ENCODE peak calls at places on chromosomes 16 and 17, in five cellular contexts. A is fibroblast of lung, Z is K562, J is GM23248, D is IMR-90. L is an unnamed sample.

GRCh38 chr17:67585077-67585602 is 132.6 kb upstream of the NOL11 start:
- DNase-seq in A (peak), Z (no peak), J (no peak), D (peak), L (no peak)

GRCh38 chr17:80108321-80108971 is 7.1 kb downstream of the GAA start:
- DNase-seq in A (no peak), Z (no peak), J (no peak), D (no peak), L (no peak)

GRCh38 chr17:21001111-21001812 is 41.5 kb downstream of the USP22 start:
- DNase-seq in A (no peak), Z (no peak), J (peak), D (no peak), L (no peak)

GRCh38 chr16:77212736-77213541 is 13.7 kb downstream of the SYCE1L start:
- DNase-seq in A (peak), Z (peak), J (peak), D (no peak), L (peak)

GRCh38 chr17:77319211-77320031 is 178.7 kb downstream of the SEC14L1 start:
- DNase-seq in A (peak), Z (peak), J (peak), D (peak), L (peak)

GRCh38 chr16:82874251-82874650 is 247.5 kb downstream of the CDH13 start:
- DNase-seq in A (no peak), Z (no peak), J (no peak), D (no peak), L (no peak)

GRCh38 chr17:57395721-57396321 is 139.5 kb downstream of the MSI2 start:
- DNase-seq in A (no peak), Z (no peak), J (no peak), D (no peak), L (no peak)

GRCh38 chr17:29726721-29727252 is 104.1 kb upstream of the CORO6 start:
- DNase-seq in A (no peak), Z (peak), J (peak), D (peak), L (peak)

GRCh38 chr16:74575805-74576643 is 30.9 kb downstream of the GLG1 start:
- DNase-seq in A (no peak), Z (no peak), J (no peak), D (no peak), L (no peak)

GRCh38 chr17:2250140-2251095 is 53.2 kb downstream of the SMG6 start:
- DNase-seq in A (no peak), Z (no peak), J (peak), D (peak), L (no peak)

GRCh38 chr17:73929860-73930430 is 273.5 kb upstream of the RPL38 start:
- DNase-seq in A (no peak), Z (no peak), J (no peak), D (no peak), L (no peak)

GRCh38 chr17:6853764-6854442 is 22.4 kb upstream of the TEKT1 start:
- DNase-seq in A (no peak), Z (no peak), J (no peak), D (no peak), L (no peak)

GRCh38 chr16:1080801-1081733 is 8.5 kb downstream of the SSTR5 start:
- DNase-seq in A (no peak), Z (no peak), J (no peak), D (no peak), L (no peak)

GRCh38 chr16:55136356-55136755 is 187.6 kb upstream of the IRX6 start:
- DNase-seq in A (no peak), Z (no peak), J (no peak), D (no peak), L (no peak)

GRCh38 chr17:565506-565905 is 149.1 kb downstream of the VPS53 start:
- DNase-seq in A (no peak), Z (no peak), J (peak), D (no peak), L (no peak)

GRCh38 chr17:77428901-77429734 is 288.3 kb downstream of the SEC14L1 start:
- DNase-seq in A (no peak), Z (no peak), J (no peak), D (no peak), L (no peak)

GRCh38 chr16:23182206-23182674 is 305 bp upstream of the SCNN1G start:
- DNase-seq in A (peak), Z (peak), J (peak), D (peak), L (peak)

GRCh38 chr17:15119928-15120327 is 145.2 kb downstream of the PMP22 start:
- DNase-seq in A (no peak), Z (no peak), J (peak), D (no peak), L (no peak)

GRCh38 chr16:89633064-89633631 is 19.7 kb downstream of the DPEP1 start:
- DNase-seq in A (peak), Z (no peak), J (peak), D (peak), L (no peak)

GRCh38 chr17:77456271-77456950 is 315.6 kb downstream of the SEC14L1 start:
- DNase-seq in A (no peak), Z (no peak), J (no peak), D (no peak), L (peak)

GRCh38 chr16:67708368-67708771 is 10.7 kb downstream of the GFOD2 start:
- DNase-seq in A (peak), Z (no peak), J (peak), D (peak), L (no peak)

GRCh38 chr17:21272881-21273839 is 11.4 kb upstream of the MAP2K3 start:
- DNase-seq in A (no peak), Z (peak), J (no peak), D (no peak), L (peak)

GRCh38 chr16:78817442-78817829 is 718.0 kb downstream of the WWOX start:
- DNase-seq in A (no peak), Z (no peak), J (no peak), D (no peak), L (no peak)

GRCh38 chr17:82180776-82181528 is 31.7 kb downstream of the CCDC57 start:
- DNase-seq in A (no peak), Z (no peak), J (no peak), D (no peak), L (no peak)

GRCh38 chr17:81508639-81509047 is 4.0 kb downstream of the ACTG1 start:
- DNase-seq in A (peak), Z (no peak), J (peak), D (peak), L (peak)

GRCh38 chr16:56657555-56658430 is at the start of gene MT1F:
- DNase-seq in A (peak), Z (peak), J (peak), D (peak), L (peak)

GRCh38 chr17:46984341-46984740 is 5.3 kb upstream of the RPRML start:
- DNase-seq in A (no peak), Z (no peak), J (no peak), D (no peak), L (no peak)

DNA sequence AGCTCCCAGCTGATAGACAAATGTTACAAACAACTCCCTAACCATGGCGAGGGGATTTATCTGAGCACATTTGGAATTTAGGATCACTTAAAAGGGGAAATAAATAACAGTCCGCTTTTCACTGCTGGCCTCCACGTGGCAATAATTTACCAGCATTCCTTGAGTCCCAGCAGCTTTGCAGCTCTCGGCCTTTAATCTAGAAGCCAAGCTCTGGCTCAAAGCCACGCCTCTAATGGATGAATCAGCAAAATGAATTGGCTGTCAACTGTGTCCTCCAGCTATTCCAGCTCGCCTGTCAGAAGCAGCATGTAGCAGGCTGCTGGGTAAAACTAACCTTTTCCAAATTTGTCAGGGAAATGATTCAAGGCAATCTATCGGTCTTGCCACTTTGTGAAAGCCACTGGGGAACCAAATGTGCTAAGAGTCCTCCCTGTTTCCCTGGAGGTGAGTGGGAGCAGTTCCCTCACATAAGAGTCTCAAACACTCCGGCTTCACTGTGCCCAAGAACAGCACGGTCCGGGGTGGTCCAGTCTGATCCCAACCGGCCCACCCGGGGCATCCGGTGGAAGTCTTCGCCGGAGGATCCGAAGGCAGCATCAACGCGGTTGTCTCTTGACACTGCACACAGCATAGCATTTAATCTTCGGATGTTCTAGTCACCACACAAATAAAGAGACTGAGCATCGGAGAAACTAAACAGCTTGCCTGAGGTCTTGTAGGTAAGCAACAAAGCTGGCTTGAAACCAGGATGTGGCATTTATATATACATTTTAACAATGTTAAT is 143.3 kb downstream of the PARN start:
- DNase-seq in A (peak), Z (peak), J (peak), D (peak), L (no peak)
- H3K4me3 ChIP-seq in A (peak), Z (peak), J (peak), D (peak), L (no peak)

DNA sequence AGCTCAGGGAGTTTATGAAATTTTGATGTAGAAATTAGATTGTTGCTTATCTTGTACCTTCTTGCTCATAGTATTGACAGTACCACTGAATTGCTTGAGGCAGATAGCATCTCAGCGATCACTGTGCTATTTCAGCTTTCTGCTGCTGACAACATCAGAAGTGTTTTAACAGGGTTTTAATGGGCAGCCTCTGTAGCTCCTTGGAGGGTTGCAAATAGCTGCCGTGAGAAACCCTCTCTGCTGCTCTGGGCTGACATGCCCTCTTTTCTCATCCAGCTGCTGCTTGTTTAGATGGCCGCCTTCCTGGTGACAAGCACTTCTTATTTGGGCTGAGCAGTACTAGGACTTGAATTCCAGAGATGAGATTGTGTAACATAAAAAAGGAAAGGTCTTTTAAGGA is 180.2 kb upstream of the TBX2 start:
- DNase-seq in A (peak), Z (no peak), J (peak), D (peak), L (no peak)
- H3K4me2 ChIP-seq in A (no peak), Z (no peak), J (peak), D (peak), L (no peak)

GRCh38 chr17:19470529-19471261 is 59.7 kb downstream of the RNF112 start:
- DNase-seq in A (peak), Z (no peak), J (peak), D (peak), L (no peak)
- H3K4me3 ChIP-seq in A (peak), Z (no peak), J (peak), D (peak), L (no peak)

GRCh38 chr16:31141489-31142108 is 6.1 kb upstream of the PRSS8 start:
- DNase-seq in A (no peak), Z (peak), J (peak), D (peak), L (no peak)

GRCh38 chr16:31145398-31145990 is 4.4 kb downstream of the PRSS36 start:
- DNase-seq in A (no peak), Z (no peak), J (no peak), D (no peak), L (no peak)

GRCh38 chr16:31143889-31144148 is 6.0 kb downstream of the PRSS36 start:
- DNase-seq in A (no peak), Z (no peak), J (no peak), D (no peak), L (no peak)

GRCh38 chr16:31143036-31143888 is 6.6 kb downstream of the PRSS36 start:
- DNase-seq in A (no peak), Z (peak), J (no peak), D (no peak), L (no peak)

DNA sequence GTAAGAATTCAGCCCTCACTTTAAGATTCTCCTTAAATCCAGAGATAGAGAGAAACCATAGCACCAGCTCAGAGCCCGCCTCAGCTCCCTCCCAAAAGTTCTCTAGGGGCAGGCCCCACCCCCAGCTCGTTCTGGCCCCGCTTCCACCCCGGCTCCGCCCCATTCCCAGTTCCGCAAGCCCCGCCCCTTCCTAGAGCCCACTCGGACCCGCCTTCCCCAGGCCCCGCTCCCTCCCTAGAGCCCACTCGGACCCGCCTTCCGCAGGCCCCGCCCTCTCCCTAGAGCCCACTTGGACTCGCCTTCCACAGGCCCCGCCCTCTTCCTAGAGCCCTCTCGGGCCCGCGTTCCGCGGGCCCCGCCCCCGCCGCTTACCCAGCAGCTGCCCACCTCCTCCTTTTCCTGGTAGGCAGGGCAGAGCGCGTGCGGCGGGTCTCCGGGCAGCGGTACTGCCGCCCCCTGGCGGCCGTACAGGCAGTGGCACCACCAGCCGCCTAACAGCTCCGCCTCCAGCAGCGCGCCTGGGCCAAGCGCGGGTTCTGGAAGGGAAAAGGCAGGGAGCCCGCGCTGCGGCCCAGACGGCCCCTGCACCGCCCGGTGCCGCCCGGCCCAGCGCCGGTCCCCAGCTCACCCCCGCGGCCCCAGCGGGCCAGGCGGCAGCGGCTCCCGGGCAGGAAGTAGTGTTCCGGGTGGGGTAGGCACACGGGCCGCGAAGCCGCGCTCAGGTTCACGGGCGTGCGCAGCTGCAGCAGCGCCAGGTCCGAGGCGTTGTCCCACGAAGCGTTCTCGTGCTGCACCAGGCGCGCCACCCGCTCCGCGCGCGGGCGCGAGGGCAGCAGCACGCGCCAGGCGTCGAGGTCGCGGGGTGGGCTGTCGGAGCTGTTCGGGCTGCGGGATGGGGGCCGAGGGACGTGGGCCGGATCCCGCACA is 6.8 kb upstream of the PRSS8 start:
- DNase-seq in A (peak), Z (peak), J (peak), D (peak), L (peak)
- H3K4me2 ChIP-seq in A (peak), Z (peak), J (peak), D (peak), L (peak)

GRCh38 chr16:50613281-50613991 is 65.2 kb downstream of the NKD1 start:
- DNase-seq in A (peak), Z (no peak), J (no peak), D (no peak), L (no peak)
- H3K4me3 ChIP-seq in A (no peak), Z (no peak), J (no peak), D (no peak), L (no peak)

DNA sequence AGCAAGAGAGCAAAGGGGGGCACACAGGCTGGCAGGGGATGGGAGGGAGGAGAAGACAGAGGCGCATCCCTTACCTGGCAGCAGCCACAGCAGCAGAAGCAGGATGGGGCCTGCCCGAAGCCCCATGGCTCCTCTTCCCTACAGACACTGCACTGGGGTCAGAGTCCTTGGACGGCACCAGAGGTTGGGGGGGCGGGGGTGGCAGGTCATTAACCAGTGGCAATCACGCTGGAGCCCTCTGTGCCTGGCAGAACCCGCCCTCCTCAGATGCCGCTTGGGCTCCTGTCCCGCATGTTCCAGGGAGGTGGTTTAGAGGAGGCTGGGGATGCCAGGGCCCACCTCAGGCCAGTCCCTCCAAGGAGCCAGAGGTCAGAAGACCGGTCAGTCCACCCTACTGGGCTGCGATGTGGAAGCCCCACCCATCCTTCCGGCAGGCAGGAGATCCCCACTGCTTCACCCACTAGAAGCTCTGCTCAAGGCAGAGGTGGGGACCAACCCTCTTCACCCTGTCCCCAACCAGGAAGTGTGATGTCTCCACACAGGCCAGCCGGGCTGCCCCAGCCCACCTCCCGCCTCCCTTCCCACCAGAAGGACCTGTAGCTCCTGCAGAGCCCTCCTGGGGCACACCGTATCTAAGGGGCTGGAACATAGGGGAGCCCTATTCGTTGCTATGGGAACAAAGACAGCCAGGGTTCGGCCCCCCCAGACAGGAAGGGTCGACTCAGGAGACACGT is 11.7 kb downstream of the ZG16B start:
- DNase-seq in A (no peak), Z (no peak), J (no peak), D (no peak), L (no peak)
- H3K4me2 ChIP-seq in A (no peak), Z (peak), J (no peak), D (no peak), L (no peak)

L was measured in Karpas-422.